ENCODE peak calls at places on chromosomes 16 and 17, in eight cellular contexts. X is mesenchymal stem cell; G is A549; U is NCI-H1436; Q is OCI-M1; D is stimulated activated CD4-positive, alpha-beta T cell treated with anti-CD3 and anti-CD28 coated beads, TNF-alpha, amount 100 ng/mL, for 24 hours; Y is HEK293T; F is cerebellar nuclear complex. L is an unnamed sample.
A peak's percentile ranks its signal among the peaks of the same experiment; 100 is the strongest.

GRCh38 chr17:40322417-40323315 is 13.7 kb downstream of the RARA start:
- DNase-seq in Q (peak; percentile 96), Y (no peak), X (peak; percentile 97), G (peak; percentile 94), F (no peak), D (peak; percentile 72), U (peak; percentile 60), L (no peak)

GRCh38 chr16:22297871-22298733 is 893 bp downstream of the POLR3E start:
- DNase-seq in U (peak; percentile 87), F (no peak), X (peak; percentile 99), Q (peak; percentile 97), D (peak; percentile 65), Y (peak; percentile 76), G (peak; percentile 95), L (peak; percentile 74)

GRCh38 chr16:70432800-70433455 is 6.0 kb downstream of the ST3GAL2 start:
- DNase-seq in G (no peak), U (no peak), Y (no peak), Q (peak; percentile 46), X (peak; percentile 61), D (no peak), F (no peak), L (no peak)

GRCh38 chr17:50532452-50533024 is at the start of gene EPN3:
- DNase-seq in Q (no peak), X (no peak), G (no peak), D (no peak), U (no peak), F (no peak), Y (no peak), L (no peak)

GRCh38 chr16:13478991-13479390 is 441.0 kb upstream of the ERCC4 start:
- DNase-seq in U (no peak), Q (no peak), G (no peak), F (no peak), Y (no peak), D (no peak), X (no peak), L (no peak)

GRCh38 chr17:233473-233941 is 52.1 kb upstream of the DOC2B start:
- DNase-seq in D (no peak), F (no peak), Y (no peak), U (no peak), G (no peak), Q (no peak), X (no peak), L (no peak)

GRCh38 chr17:57401556-57402488 is 145.5 kb downstream of the MSI2 start:
- DNase-seq in D (no peak), X (no peak), F (no peak), G (peak; percentile 29), Q (peak; percentile 29), Y (peak; percentile 27), U (no peak), L (no peak)

GRCh38 chr16:71746442-71747046 is 22.0 kb upstream of the PHLPP2 start:
- DNase-seq in Q (peak; percentile 78), U (no peak), D (no peak), Y (peak; percentile 59), X (peak; percentile 49), F (no peak), G (peak; percentile 53), L (no peak)

GRCh38 chr16:67199808-67200198 is 872 bp downstream of the ELMO3 start:
- DNase-seq in U (no peak), D (no peak), Y (no peak), X (no peak), Q (no peak), F (no peak), G (no peak), L (no peak)

GRCh38 chr17:19338031-19338990 is 24.2 kb downstream of the B9D1 start:
- DNase-seq in U (peak; percentile 27), Q (peak; percentile 25), G (peak; percentile 82), D (peak; percentile 63), X (peak; percentile 44), Y (peak; percentile 65), F (no peak), L (no peak)

GRCh38 chr16:11045846-11046245 is 101.5 kb downstream of the CLEC16A start:
- DNase-seq in X (peak; percentile 61), D (no peak), F (no peak), Y (no peak), G (no peak), Q (no peak), U (no peak), L (no peak)

L was measured in kidney epithelial cell.